ENCODE peak calls at places on chromosomes 16 and 17, in seven cellular contexts. S is OCI-LY7; X is activated CD4-positive, alpha-beta T cell treated with anti-CD3 and anti-CD28 coated beads, Interleukin-2, amount 50 U/mL, for 48 hours; A is NCI-H1092 treated with DMSO at 0.1 percent for 48 hours; T is hepatocyte; I is astrocyte of the hippocampus; V is psoas muscle. U is an unnamed sample.

GRCh38 chr16:72291121-72291520 is 119.2 kb upstream of the PMFBP1 start:
- DNase-seq in S (no peak), X (no peak), A (no peak), T (no peak), I (peak; percentile 60), V (no peak), U (no peak)

GRCh38 chr16:54936979-54937672 is 6.5 kb downstream of the IRX5 start:
- DNase-seq in S (no peak), X (peak; percentile 25), A (no peak), T (peak; percentile 67), I (peak; percentile 67), V (no peak), U (peak; percentile 62)

GRCh38 chr17:13807103-13807502 is 205.4 kb upstream of the HS3ST3A1 start:
- DNase-seq in S (no peak), X (no peak), A (no peak), T (no peak), I (no peak), V (no peak), U (no peak)

GRCh38 chr17:29241015-29241963 is 5.4 kb upstream of the CRYBA1 start:
- DNase-seq in S (peak; percentile 34), X (peak; percentile 24), A (no peak), T (peak; percentile 77), I (peak; percentile 95), V (peak; percentile 67), U (peak; percentile 94)

GRCh38 chr16:66335704-66336329 is 30.7 kb upstream of the CDH5 start:
- DNase-seq in S (no peak), X (no peak), A (peak; percentile 97), T (peak; percentile 44), I (peak; percentile 69), V (peak; percentile 37), U (no peak)

GRCh38 chr17:8965394-8966168 is at the start of gene PIK3R5:
- DNase-seq in S (peak; percentile 77), X (peak; percentile 78), A (no peak), T (peak; percentile 78), I (peak; percentile 4), V (peak; percentile 48), U (peak; percentile 74)

GRCh38 chr17:6330936-6331335 is 104.0 kb downstream of the AIPL1 start:
- DNase-seq in S (no peak), X (no peak), A (no peak), T (no peak), I (no peak), V (no peak), U (no peak)

GRCh38 chr16:68147438-68147837 is 62.3 kb downstream of the NFATC3 start:
- DNase-seq in S (no peak), X (no peak), A (no peak), T (no peak), I (no peak), V (no peak), U (peak; percentile 11)

GRCh38 chr17:17303010-17303846 is at the start of gene NT5M:
- DNase-seq in S (peak; percentile 85), X (peak; percentile 81), A (peak; percentile 63), T (peak; percentile 88), I (peak; percentile 84), V (peak; percentile 78), U (peak; percentile 93)

GRCh38 chr17:57811633-57812280 is 38.1 kb downstream of the MRPS23 start:
- DNase-seq in S (no peak), X (no peak), A (no peak), T (no peak), I (no peak), V (no peak), U (peak; percentile 4)

GRCh38 chr17:77842148-77842905 is 116.2 kb upstream of the TNRC6C start:
- DNase-seq in S (no peak), X (peak; percentile 55), A (peak; percentile 4), T (no peak), I (peak; percentile 68), V (no peak), U (peak; percentile 77)

GRCh38 chr17:68955181-68955841 is at the start of gene ABCA8:
- DNase-seq in S (no peak), X (no peak), A (no peak), T (no peak), I (peak; percentile 34), V (no peak), U (no peak)

GRCh38 chr17:45018514-45019176 is 32.8 kb downstream of the DCAKD start:
- DNase-seq in S (no peak), X (peak; percentile 33), A (peak; percentile 45), T (peak; percentile 36), I (no peak), V (no peak), U (no peak)